ENCODE peak calls at places on chromosomes 4 and X, in seven cellular contexts. One of them, this sample, is unnamed.

GRCh38 chr4:183256756-183257385 is 63.2 kb downstream of the CLDN22 start:
- DNase-seq in IMR-90: peak; percentile 54
- DNase-seq in neural progenitor cell: peak; percentile 76
- DNase-seq in heart right ventricle: peak; percentile 35
- DNase-seq in cardiac fibroblast: peak; percentile 69
- DNase-seq in lower leg skin: no peak
- DNase-seq in mesenchymal stem cell: peak; percentile 59
- DNase-seq in this sample: peak; percentile 54

GRCh38 chrX:49858341-49858740 is 20.9 kb upstream of the USP27X start:
- DNase-seq in IMR-90: no peak
- DNase-seq in neural progenitor cell: no peak
- DNase-seq in heart right ventricle: no peak
- DNase-seq in cardiac fibroblast: no peak
- DNase-seq in lower leg skin: no peak
- DNase-seq in mesenchymal stem cell: no peak
- DNase-seq in this sample: no peak

GRCh38 chr4:6779667-6780565 is 2.6 kb upstream of the KIAA0232 start:
- DNase-seq in IMR-90: peak; percentile 40
- DNase-seq in neural progenitor cell: peak; percentile 72
- DNase-seq in heart right ventricle: no peak
- DNase-seq in cardiac fibroblast: peak; percentile 37
- DNase-seq in lower leg skin: no peak
- DNase-seq in mesenchymal stem cell: peak; percentile 58
- DNase-seq in this sample: peak; percentile 48

GRCh38 chrX:13968198-13968597 is 61.5 kb downstream of the GEMIN8 start:
- DNase-seq in IMR-90: no peak
- DNase-seq in neural progenitor cell: no peak
- DNase-seq in heart right ventricle: no peak
- DNase-seq in cardiac fibroblast: no peak
- DNase-seq in lower leg skin: no peak
- DNase-seq in mesenchymal stem cell: no peak
- DNase-seq in this sample: no peak

GRCh38 chr4:141028024-141028529 is 105.2 kb downstream of the RNF150 start:
- DNase-seq in IMR-90: peak; percentile 83
- DNase-seq in neural progenitor cell: no peak
- DNase-seq in heart right ventricle: no peak
- DNase-seq in cardiac fibroblast: peak; percentile 33
- DNase-seq in lower leg skin: no peak
- DNase-seq in mesenchymal stem cell: peak; percentile 58
- DNase-seq in this sample: peak; percentile 85

GRCh38 chrX:51860679-51861078 is 32.7 kb upstream of the MAGED1 start:
- DNase-seq in IMR-90: peak; percentile 32
- DNase-seq in neural progenitor cell: peak; percentile 52
- DNase-seq in heart right ventricle: peak; percentile 3
- DNase-seq in cardiac fibroblast: peak; percentile 59
- DNase-seq in lower leg skin: no peak
- DNase-seq in mesenchymal stem cell: peak; percentile 35
- DNase-seq in this sample: peak; percentile 34

GRCh38 chr4:94848326-94848725 is 90.6 kb downstream of the BMPR1B start:
- DNase-seq in IMR-90: no peak
- DNase-seq in neural progenitor cell: no peak
- DNase-seq in heart right ventricle: no peak
- DNase-seq in cardiac fibroblast: no peak
- DNase-seq in lower leg skin: no peak
- DNase-seq in mesenchymal stem cell: no peak
- DNase-seq in this sample: no peak

GRCh38 chr4:138045036-138045435 is 197.1 kb downstream of the SLC7A11 start:
- DNase-seq in IMR-90: no peak
- DNase-seq in neural progenitor cell: no peak
- DNase-seq in heart right ventricle: no peak
- DNase-seq in cardiac fibroblast: no peak
- DNase-seq in lower leg skin: no peak
- DNase-seq in mesenchymal stem cell: no peak
- DNase-seq in this sample: peak; percentile 69

GRCh38 chr4:56469489-56470210 is 2.2 kb downstream of the SRP72 start:
- DNase-seq in IMR-90: no peak
- DNase-seq in neural progenitor cell: no peak
- DNase-seq in heart right ventricle: no peak
- DNase-seq in cardiac fibroblast: peak; percentile 11
- DNase-seq in lower leg skin: no peak
- DNase-seq in mesenchymal stem cell: no peak
- DNase-seq in this sample: no peak

GRCh38 chrX:70852294-70852693 is 56.2 kb downstream of the TEX11 start:
- DNase-seq in IMR-90: no peak
- DNase-seq in neural progenitor cell: no peak
- DNase-seq in heart right ventricle: no peak
- DNase-seq in cardiac fibroblast: no peak
- DNase-seq in lower leg skin: no peak
- DNase-seq in mesenchymal stem cell: no peak
- DNase-seq in this sample: no peak

GRCh38 chr4:159278399-159278798 is 175.5 kb downstream of the RAPGEF2 start:
- DNase-seq in IMR-90: peak; percentile 59
- DNase-seq in neural progenitor cell: no peak
- DNase-seq in heart right ventricle: no peak
- DNase-seq in cardiac fibroblast: peak; percentile 78
- DNase-seq in lower leg skin: no peak
- DNase-seq in mesenchymal stem cell: peak; percentile 67
- DNase-seq in this sample: peak; percentile 24

GRCh38 chrX:115054876-115055275 is 37.5 kb upstream of the IL13RA2 start:
- DNase-seq in IMR-90: no peak
- DNase-seq in neural progenitor cell: no peak
- DNase-seq in heart right ventricle: no peak
- DNase-seq in cardiac fibroblast: no peak
- DNase-seq in lower leg skin: no peak
- DNase-seq in mesenchymal stem cell: no peak
- DNase-seq in this sample: no peak

GRCh38 chr4:151700566-151701316 is 60.1 kb downstream of the GATB start:
- DNase-seq in IMR-90: no peak
- DNase-seq in neural progenitor cell: no peak
- DNase-seq in heart right ventricle: no peak
- DNase-seq in cardiac fibroblast: no peak
- DNase-seq in lower leg skin: no peak
- DNase-seq in mesenchymal stem cell: no peak
- DNase-seq in this sample: no peak

GRCh38 chrX:144265641-144266040 is 381.8 kb downstream of the UBE2NL start:
- DNase-seq in IMR-90: no peak
- DNase-seq in neural progenitor cell: no peak
- DNase-seq in heart right ventricle: no peak
- DNase-seq in cardiac fibroblast: no peak
- DNase-seq in lower leg skin: no peak
- DNase-seq in mesenchymal stem cell: no peak
- DNase-seq in this sample: no peak

GRCh38 chr4:169079942-169080827 is 70.1 kb upstream of the CBR4 start:
- DNase-seq in IMR-90: peak; percentile 77
- DNase-seq in neural progenitor cell: no peak
- DNase-seq in heart right ventricle: peak; percentile 31
- DNase-seq in cardiac fibroblast: peak; percentile 74
- DNase-seq in lower leg skin: peak; percentile 44
- DNase-seq in mesenchymal stem cell: peak; percentile 70
- DNase-seq in this sample: peak; percentile 46

GRCh38 chr4:111984169-111984873 is 160.9 kb upstream of the FAM241A start:
- DNase-seq in IMR-90: no peak
- DNase-seq in neural progenitor cell: no peak
- DNase-seq in heart right ventricle: no peak
- DNase-seq in cardiac fibroblast: no peak
- DNase-seq in lower leg skin: no peak
- DNase-seq in mesenchymal stem cell: no peak
- DNase-seq in this sample: no peak

GRCh38 chr4:6441202-6441582 is 31.2 kb downstream of the PPP2R2C start:
- DNase-seq in IMR-90: no peak
- DNase-seq in neural progenitor cell: no peak
- DNase-seq in heart right ventricle: no peak
- DNase-seq in cardiac fibroblast: no peak
- DNase-seq in lower leg skin: no peak
- DNase-seq in mesenchymal stem cell: no peak
- DNase-seq in this sample: no peak

GRCh38 chr4:158176108-158176507 is 3.3 kb upstream of the GASK1B start:
- DNase-seq in IMR-90: peak; percentile 57
- DNase-seq in neural progenitor cell: no peak
- DNase-seq in heart right ventricle: no peak
- DNase-seq in cardiac fibroblast: peak; percentile 62
- DNase-seq in lower leg skin: no peak
- DNase-seq in mesenchymal stem cell: no peak
- DNase-seq in this sample: peak; percentile 40

GRCh38 chrX:48478806-48479205 is 2.8 kb downstream of the FTSJ1 start:
- DNase-seq in IMR-90: no peak
- DNase-seq in neural progenitor cell: no peak
- DNase-seq in heart right ventricle: no peak
- DNase-seq in cardiac fibroblast: no peak
- DNase-seq in lower leg skin: no peak
- DNase-seq in mesenchymal stem cell: no peak
- DNase-seq in this sample: no peak

GRCh38 chr4:53644607-53645006 is 53.3 kb upstream of the LNX1 start:
- DNase-seq in IMR-90: no peak
- DNase-seq in neural progenitor cell: no peak
- DNase-seq in heart right ventricle: no peak
- DNase-seq in cardiac fibroblast: no peak
- DNase-seq in lower leg skin: peak; percentile 55
- DNase-seq in mesenchymal stem cell: no peak
- DNase-seq in this sample: no peak

GRCh38 chrX:68695206-68695845 is 47.9 kb downstream of the STARD8 start:
- DNase-seq in IMR-90: no peak
- DNase-seq in neural progenitor cell: no peak
- DNase-seq in heart right ventricle: no peak
- DNase-seq in cardiac fibroblast: no peak
- DNase-seq in lower leg skin: no peak
- DNase-seq in mesenchymal stem cell: no peak
- DNase-seq in this sample: no peak
- H3K4me3 ChIP-seq in IMR-90: no peak overlapping the region
- H3K4me3 ChIP-seq in neural progenitor cell: no peak overlapping the region
- H3K4me3 ChIP-seq in heart right ventricle: peak overlapping the region; percentile 72
- H3K4me3 ChIP-seq in cardiac fibroblast: no peak overlapping the region
- H3K4me3 ChIP-seq in lower leg skin: no peak overlapping the region
- H3K4me3 ChIP-seq in mesenchymal stem cell: no peak overlapping the region
- H3K4me3 ChIP-seq in this sample: no peak overlapping the region

GRCh38 chr4:61886180-61886579 is 686.1 kb downstream of the ADGRL3 start:
- DNase-seq in IMR-90: no peak
- DNase-seq in neural progenitor cell: no peak
- DNase-seq in heart right ventricle: no peak
- DNase-seq in cardiac fibroblast: no peak
- DNase-seq in lower leg skin: no peak
- DNase-seq in mesenchymal stem cell: no peak
- DNase-seq in this sample: no peak
- H3K4me3 ChIP-seq in IMR-90: no peak overlapping the region
- H3K4me3 ChIP-seq in neural progenitor cell: no peak overlapping the region
- H3K4me3 ChIP-seq in heart right ventricle: no peak overlapping the region
- H3K4me3 ChIP-seq in cardiac fibroblast: no peak overlapping the region
- H3K4me3 ChIP-seq in lower leg skin: no peak overlapping the region
- H3K4me3 ChIP-seq in mesenchymal stem cell: no peak overlapping the region
- H3K4me3 ChIP-seq in this sample: no peak overlapping the region

DNA sequence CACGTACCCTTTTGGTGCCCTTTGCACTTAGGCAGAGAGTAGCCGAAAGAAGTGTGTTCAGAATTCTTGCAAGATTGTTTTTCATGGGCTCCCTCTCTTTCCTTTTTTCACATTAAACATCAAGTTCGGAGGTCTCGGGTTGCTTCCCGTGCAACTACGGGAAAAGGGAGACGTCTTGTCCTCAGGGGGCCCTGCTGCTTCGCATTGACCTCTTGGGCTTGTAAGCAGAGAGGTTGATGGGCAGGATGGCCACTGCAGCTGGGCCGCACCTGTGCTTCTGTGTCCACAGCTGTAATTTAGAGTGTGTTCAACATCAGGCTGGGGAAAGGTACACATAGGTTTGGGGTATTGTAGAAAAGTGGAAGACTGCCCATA is 109.7 kb downstream of the SPRY1 start:
- DNase-seq in IMR-90: no peak
- DNase-seq in neural progenitor cell: no peak
- DNase-seq in heart right ventricle: no peak
- DNase-seq in cardiac fibroblast: no peak
- DNase-seq in lower leg skin: no peak
- DNase-seq in mesenchymal stem cell: no peak
- DNase-seq in this sample: no peak
- H3K4me3 ChIP-seq in IMR-90: no peak overlapping the region
- H3K4me3 ChIP-seq in neural progenitor cell: peak overlapping the region; percentile 57
- H3K4me3 ChIP-seq in heart right ventricle: peak overlapping the region; percentile 61
- H3K4me3 ChIP-seq in cardiac fibroblast: peak overlapping the region; percentile 53
- H3K4me3 ChIP-seq in lower leg skin: no peak overlapping the region
- H3K4me3 ChIP-seq in mesenchymal stem cell: no peak overlapping the region
- H3K4me3 ChIP-seq in this sample: no peak overlapping the region

DNA sequence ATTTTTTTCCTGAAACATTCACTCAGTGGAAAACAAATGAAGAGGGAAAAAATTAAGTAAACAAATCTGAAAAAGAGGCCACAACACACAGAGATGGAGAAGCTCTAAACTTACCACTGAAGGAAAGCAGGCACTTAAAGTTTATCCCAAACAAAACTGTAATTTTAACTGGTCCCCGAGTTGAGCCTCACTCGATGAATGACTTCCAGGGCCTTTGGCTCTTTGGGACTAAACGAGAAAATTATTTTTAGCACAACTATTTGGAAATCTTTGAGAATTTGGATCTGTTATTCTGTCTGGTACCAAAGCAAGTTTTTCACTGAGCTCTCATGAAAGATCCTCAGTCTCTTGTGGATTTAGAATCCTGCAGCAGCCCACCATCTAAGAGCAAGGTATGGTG is at the start of gene C1QTNF7:
- DNase-seq in IMR-90: no peak
- DNase-seq in neural progenitor cell: no peak
- DNase-seq in heart right ventricle: no peak
- DNase-seq in cardiac fibroblast: no peak
- DNase-seq in lower leg skin: no peak
- DNase-seq in mesenchymal stem cell: peak; percentile 55
- DNase-seq in this sample: no peak
- H3K4me3 ChIP-seq in IMR-90: no peak within 1 kb of the TSS
- H3K4me3 ChIP-seq in neural progenitor cell: no peak within 1 kb of the TSS
- H3K4me3 ChIP-seq in heart right ventricle: no peak within 1 kb of the TSS
- H3K4me3 ChIP-seq in cardiac fibroblast: no peak within 1 kb of the TSS
- H3K4me3 ChIP-seq in lower leg skin: no peak within 1 kb of the TSS
- H3K4me3 ChIP-seq in mesenchymal stem cell: no peak within 1 kb of the TSS
- H3K4me3 ChIP-seq in this sample: no peak within 1 kb of the TSS

DNA sequence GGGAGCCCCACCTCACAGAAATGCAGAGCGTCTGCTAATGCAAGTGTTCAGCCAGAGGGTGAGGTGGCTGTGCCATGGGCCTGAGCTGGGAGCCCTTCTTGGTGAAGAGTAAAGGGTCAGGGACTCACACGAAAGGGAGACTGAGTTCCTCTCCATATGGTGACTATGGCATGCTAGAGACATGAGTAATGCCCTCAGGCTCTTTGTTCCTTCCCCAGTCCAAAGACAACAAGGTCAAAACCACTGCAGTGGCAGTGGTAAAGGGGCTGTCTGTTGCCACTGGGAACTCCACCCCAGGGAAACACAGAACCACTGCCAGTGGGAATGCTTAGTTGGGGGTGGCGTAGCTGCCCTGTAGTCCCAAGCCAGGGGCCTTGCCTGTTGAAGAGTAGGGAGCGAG is 22.4 kb downstream of the RAB40AL start:
- DNase-seq in IMR-90: peak; percentile 65
- DNase-seq in neural progenitor cell: no peak
- DNase-seq in heart right ventricle: no peak
- DNase-seq in cardiac fibroblast: peak; percentile 81
- DNase-seq in lower leg skin: no peak
- DNase-seq in mesenchymal stem cell: peak; percentile 74
- DNase-seq in this sample: peak; percentile 64
- H3K4me3 ChIP-seq in IMR-90: no peak overlapping the region
- H3K4me3 ChIP-seq in neural progenitor cell: no peak overlapping the region
- H3K4me3 ChIP-seq in heart right ventricle: no peak overlapping the region
- H3K4me3 ChIP-seq in cardiac fibroblast: no peak overlapping the region
- H3K4me3 ChIP-seq in lower leg skin: no peak overlapping the region
- H3K4me3 ChIP-seq in mesenchymal stem cell: no peak overlapping the region
- H3K4me3 ChIP-seq in this sample: no peak overlapping the region

GRCh38 chr4:3529363-3529762 is 2.9 kb downstream of the LRPAP1 start:
- DNase-seq in IMR-90: no peak
- DNase-seq in neural progenitor cell: no peak
- DNase-seq in heart right ventricle: peak; percentile 36
- DNase-seq in cardiac fibroblast: peak; percentile 53
- DNase-seq in lower leg skin: no peak
- DNase-seq in mesenchymal stem cell: peak; percentile 51
- DNase-seq in this sample: no peak
- H3K4me3 ChIP-seq in IMR-90: no peak overlapping the region
- H3K4me3 ChIP-seq in neural progenitor cell: no peak overlapping the region
- H3K4me3 ChIP-seq in heart right ventricle: no peak overlapping the region
- H3K4me3 ChIP-seq in cardiac fibroblast: no peak overlapping the region
- H3K4me3 ChIP-seq in lower leg skin: no peak overlapping the region
- H3K4me3 ChIP-seq in mesenchymal stem cell: no peak overlapping the region
- H3K4me3 ChIP-seq in this sample: no peak overlapping the region